ENCODE peak calls at places on chromosome 19, in eight cellular contexts. O is foreskin fibroblast; I is spleen; R is caudate nucleus; Q is Caki2; K is activated T-cell treated with anti-CD3 and anti-CD28 coated beads, Interleukin-2, amount 50 U/mL, for 4 hours; N is left lung; J is GDM1. B is an unnamed sample.

GRCh38 chr19:44303976-44304568 is 753 bp downstream of the ZNF235 start:
- DNase-seq in O (peak; percentile 62), I (no peak), R (no peak), Q (no peak), K (no peak), N (no peak), J (no peak), B (peak; percentile 25)

GRCh38 chr19:50906217-50906616 is 5.0 kb downstream of the KLK4 start:
- DNase-seq in O (no peak), I (no peak), R (no peak), Q (no peak), K (peak; percentile 17), N (no peak), J (no peak), B (no peak)

GRCh38 chr19:1105217-1105872 is 1.6 kb downstream of the GPX4 start:
- DNase-seq in O (no peak), I (peak; percentile 88), R (no peak), Q (no peak), K (no peak), N (no peak), J (no peak), B (no peak)

GRCh38 chr19:16736709-16737108 is 17.1 kb downstream of the NWD1 start:
- DNase-seq in O (no peak), I (no peak), R (no peak), Q (no peak), K (no peak), N (no peak), J (no peak), B (no peak)

GRCh38 chr19:8806661-8807060 is 25.4 kb downstream of the ZNF558 start:
- DNase-seq in O (no peak), I (no peak), R (no peak), Q (peak; percentile 3), K (no peak), N (no peak), J (no peak), B (no peak)

GRCh38 chr19:1387684-1388636 is 4.3 kb downstream of the NDUFS7 start:
- DNase-seq in O (no peak), I (no peak), R (no peak), Q (no peak), K (no peak), N (no peak), J (no peak), B (no peak)

GRCh38 chr19:45071969-45072790 is 4.1 kb downstream of the ZNF296 start:
- DNase-seq in O (no peak), I (no peak), R (no peak), Q (no peak), K (no peak), N (no peak), J (no peak), B (no peak)

GRCh38 chr19:34260771-34261173 is 6.4 kb downstream of the GARRE1 start:
- DNase-seq in O (peak; percentile 42), I (no peak), R (no peak), Q (no peak), K (no peak), N (no peak), J (no peak), B (no peak)

GRCh38 chr19:3466630-3467029 is 13.7 kb downstream of the SMIM24 start:
- DNase-seq in O (no peak), I (no peak), R (peak; percentile 13), Q (no peak), K (no peak), N (no peak), J (no peak), B (no peak)

GRCh38 chr19:38792250-38793111 is 3.5 kb downstream of the LGALS7B start:
- DNase-seq in O (peak; percentile 22), I (peak; percentile 92), R (no peak), Q (no peak), K (peak; percentile 11), N (peak; percentile 82), J (no peak), B (no peak)

GRCh38 chr19:4506449-4507149 is 11.7 kb downstream of the PLIN4 start:
- DNase-seq in O (peak; percentile 73), I (no peak), R (no peak), Q (peak; percentile 30), K (no peak), N (no peak), J (peak; percentile 35), B (no peak)

GRCh38 chr19:5124111-5124855 is 155.4 kb downstream of the KDM4B start:
- DNase-seq in O (no peak), I (no peak), R (no peak), Q (no peak), K (no peak), N (no peak), J (no peak), B (no peak)

GRCh38 chr19:46618670-46619231 is 6.1 kb downstream of the PTGIR start:
- DNase-seq in O (peak; percentile 72), I (no peak), R (no peak), Q (no peak), K (no peak), N (no peak), J (no peak), B (no peak)